ENCODE peak calls at places on chromosomes 12 and 14, in ten cellular contexts. One of them, this sample, is unnamed.

GRCh38 chr12:47707355-47707754 is 1.5 kb upstream of the RPAP3 start:
- DNase-seq in HCEC 1CT: no peak
- DNase-seq in fibroblast of villous mesenchyme: no peak
- DNase-seq in Right ventricle myocardium inferior: no peak
- DNase-seq in AG04450: no peak
- DNase-seq in GM04504: no peak
- DNase-seq in mucosa of descending colon: no peak
- DNase-seq in stimulated activated CD8-positive, alpha-beta memory T cell treated with anti-CD3 and anti-CD28 coated beads, Interleukin-4, amount 100 ng/mL, for 24 hours: no peak
- DNase-seq in stromal cell of bone marrow: no peak
- DNase-seq in foreskin keratinocyte: no peak
- DNase-seq in this sample: no peak

GRCh38 chr14:33679461-33680225 is 271.2 kb downstream of the EGLN3 start:
- DNase-seq in HCEC 1CT: no peak
- DNase-seq in fibroblast of villous mesenchyme: peak; percentile 73
- DNase-seq in Right ventricle myocardium inferior: no peak
- DNase-seq in AG04450: no peak
- DNase-seq in GM04504: peak; percentile 48
- DNase-seq in mucosa of descending colon: no peak
- DNase-seq in stimulated activated CD8-positive, alpha-beta memory T cell treated with anti-CD3 and anti-CD28 coated beads, Interleukin-4, amount 100 ng/mL, for 24 hours: no peak
- DNase-seq in stromal cell of bone marrow: peak; percentile 21
- DNase-seq in foreskin keratinocyte: peak; percentile 58
- DNase-seq in this sample: peak; percentile 57

GRCh38 chr14:53109028-53109687 is 44.0 kb downstream of the DDHD1 start:
- DNase-seq in HCEC 1CT: no peak
- DNase-seq in fibroblast of villous mesenchyme: peak; percentile 69
- DNase-seq in Right ventricle myocardium inferior: no peak
- DNase-seq in AG04450: no peak
- DNase-seq in GM04504: peak; percentile 21
- DNase-seq in mucosa of descending colon: no peak
- DNase-seq in stimulated activated CD8-positive, alpha-beta memory T cell treated with anti-CD3 and anti-CD28 coated beads, Interleukin-4, amount 100 ng/mL, for 24 hours: peak; percentile 37
- DNase-seq in stromal cell of bone marrow: peak; percentile 50
- DNase-seq in foreskin keratinocyte: no peak
- DNase-seq in this sample: no peak

GRCh38 chr12:29944269-29945000 is 160.7 kb upstream of the TMTC1 start:
- DNase-seq in HCEC 1CT: peak; percentile 17
- DNase-seq in fibroblast of villous mesenchyme: no peak
- DNase-seq in Right ventricle myocardium inferior: no peak
- DNase-seq in AG04450: no peak
- DNase-seq in GM04504: no peak
- DNase-seq in mucosa of descending colon: no peak
- DNase-seq in stimulated activated CD8-positive, alpha-beta memory T cell treated with anti-CD3 and anti-CD28 coated beads, Interleukin-4, amount 100 ng/mL, for 24 hours: no peak
- DNase-seq in stromal cell of bone marrow: no peak
- DNase-seq in foreskin keratinocyte: no peak
- DNase-seq in this sample: no peak

GRCh38 chr12:63845726-63846125 is 1.2 kb downstream of the SRGAP1 start:
- DNase-seq in HCEC 1CT: peak; percentile 59
- DNase-seq in fibroblast of villous mesenchyme: peak; percentile 67
- DNase-seq in Right ventricle myocardium inferior: no peak
- DNase-seq in AG04450: no peak
- DNase-seq in GM04504: no peak
- DNase-seq in mucosa of descending colon: no peak
- DNase-seq in stimulated activated CD8-positive, alpha-beta memory T cell treated with anti-CD3 and anti-CD28 coated beads, Interleukin-4, amount 100 ng/mL, for 24 hours: no peak
- DNase-seq in stromal cell of bone marrow: no peak
- DNase-seq in foreskin keratinocyte: no peak
- DNase-seq in this sample: peak; percentile 37

GRCh38 chr12:91926810-91927209 is 218.8 kb downstream of the BTG1 start:
- DNase-seq in HCEC 1CT: peak; percentile 88
- DNase-seq in fibroblast of villous mesenchyme: peak; percentile 89
- DNase-seq in Right ventricle myocardium inferior: no peak
- DNase-seq in AG04450: peak; percentile 72
- DNase-seq in GM04504: peak; percentile 40
- DNase-seq in mucosa of descending colon: no peak
- DNase-seq in stimulated activated CD8-positive, alpha-beta memory T cell treated with anti-CD3 and anti-CD28 coated beads, Interleukin-4, amount 100 ng/mL, for 24 hours: no peak
- DNase-seq in stromal cell of bone marrow: no peak
- DNase-seq in foreskin keratinocyte: no peak
- DNase-seq in this sample: peak; percentile 42

GRCh38 chr12:91967590-91967989 is 178.1 kb downstream of the BTG1 start:
- DNase-seq in HCEC 1CT: no peak
- DNase-seq in fibroblast of villous mesenchyme: no peak
- DNase-seq in Right ventricle myocardium inferior: no peak
- DNase-seq in AG04450: no peak
- DNase-seq in GM04504: no peak
- DNase-seq in mucosa of descending colon: no peak
- DNase-seq in stimulated activated CD8-positive, alpha-beta memory T cell treated with anti-CD3 and anti-CD28 coated beads, Interleukin-4, amount 100 ng/mL, for 24 hours: no peak
- DNase-seq in stromal cell of bone marrow: no peak
- DNase-seq in foreskin keratinocyte: no peak
- DNase-seq in this sample: no peak

GRCh38 chr14:99790978-99791376 is 2.2 kb upstream of the EML1 start:
- DNase-seq in HCEC 1CT: no peak
- DNase-seq in fibroblast of villous mesenchyme: no peak
- DNase-seq in Right ventricle myocardium inferior: no peak
- DNase-seq in AG04450: no peak
- DNase-seq in GM04504: no peak
- DNase-seq in mucosa of descending colon: no peak
- DNase-seq in stimulated activated CD8-positive, alpha-beta memory T cell treated with anti-CD3 and anti-CD28 coated beads, Interleukin-4, amount 100 ng/mL, for 24 hours: no peak
- DNase-seq in stromal cell of bone marrow: no peak
- DNase-seq in foreskin keratinocyte: peak; percentile 21
- DNase-seq in this sample: peak; percentile 55

GRCh38 chr14:53391631-53392030 is 238.5 kb upstream of the DDHD1 start:
- DNase-seq in HCEC 1CT: peak; percentile 87
- DNase-seq in fibroblast of villous mesenchyme: peak; percentile 51
- DNase-seq in Right ventricle myocardium inferior: no peak
- DNase-seq in AG04450: peak; percentile 43
- DNase-seq in GM04504: no peak
- DNase-seq in mucosa of descending colon: no peak
- DNase-seq in stimulated activated CD8-positive, alpha-beta memory T cell treated with anti-CD3 and anti-CD28 coated beads, Interleukin-4, amount 100 ng/mL, for 24 hours: no peak
- DNase-seq in stromal cell of bone marrow: peak; percentile 85
- DNase-seq in foreskin keratinocyte: peak; percentile 96
- DNase-seq in this sample: peak; percentile 80

This sample was measured in RWPE1.